ENCODE peak calls at places on chromosomes 2 and 18, in four cellular contexts. Q is GM13977, L is lower lobe of right lung, I is Daoy. V is an unnamed sample.

GRCh38 chr2:166091439-166091838 is 36.4 kb downstream of the SCN1A start:
- DNase-seq in Q (no peak), L (no peak), I (no peak), V (peak; percentile 15)

GRCh38 chr2:118223487-118224136 is 135.3 kb downstream of the INSIG2 start:
- DNase-seq in Q (no peak), L (no peak), I (peak; percentile 21), V (no peak)

GRCh38 chr18:11021477-11021876 is 127.9 kb downstream of the PIEZO2 start:
- DNase-seq in Q (no peak), L (no peak), I (no peak), V (no peak)

GRCh38 chr2:47510745-47511144 is 107.8 kb downstream of the MSH2 start:
- DNase-seq in Q (no peak), L (no peak), I (no peak), V (peak; percentile 26)

GRCh38 chr18:44098551-44099098 is 582.1 kb upstream of the SETBP1 start:
- DNase-seq in Q (peak; percentile 5), L (no peak), I (no peak), V (no peak)

GRCh38 chr2:10960606-10961489 is 49.1 kb downstream of the KCNF1 start:
- DNase-seq in Q (no peak), L (no peak), I (no peak), V (no peak)

GRCh38 chr18:6576706-6577375 is 152.7 kb upstream of the ARHGAP28 start:
- DNase-seq in Q (no peak), L (no peak), I (peak; percentile 2), V (no peak)

GRCh38 chr2:57906152-57906732 is 140.4 kb upstream of the VRK2 start:
- DNase-seq in Q (peak; percentile 43), L (no peak), I (peak; percentile 43), V (peak; percentile 92)

GRCh38 chr18:52343731-52344340 is 3.8 kb downstream of the DCC start:
- DNase-seq in Q (no peak), L (no peak), I (no peak), V (no peak)

GRCh38 chr2:182650704-182651103 is 65.4 kb upstream of the DNAJC10 start:
- DNase-seq in Q (peak; percentile 9), L (no peak), I (no peak), V (peak; percentile 72)

GRCh38 chr2:71181316-71181715 is 45.6 kb downstream of the PAIP2B start:
- DNase-seq in Q (no peak), L (no peak), I (no peak), V (no peak)

GRCh38 chr18:9354256-9354655 is 19.7 kb downstream of the TWSG1 start:
- DNase-seq in Q (peak; percentile 38), L (no peak), I (no peak), V (peak; percentile 63)

GRCh38 chr18:56937874-56938273 is 209.0 kb upstream of the BOD1L2 start:
- DNase-seq in Q (no peak), L (no peak), I (no peak), V (no peak)

GRCh38 chr2:119544075-119545031 is at the start of gene CFAP221:
- DNase-seq in Q (peak; percentile 59), L (peak; percentile 89), I (peak; percentile 84), V (peak; percentile 53)

GRCh38 chr18:58557013-58557435 is 71.9 kb downstream of the ALPK2 start:
- DNase-seq in Q (no peak), L (no peak), I (no peak), V (no peak)

GRCh38 chr2:238445409-238446190 is 18.9 kb downstream of the ASB1 start:
- DNase-seq in Q (no peak), L (no peak), I (no peak), V (no peak)

GRCh38 chr2:112644155-112644932 is 1.4 kb upstream of the SLC20A1 start:
- DNase-seq in Q (no peak), L (no peak), I (peak; percentile 57), V (peak; percentile 22)

GRCh38 chr2:20565623-20566236 is 85.2 kb downstream of the HS1BP3 start:
- DNase-seq in Q (no peak), L (no peak), I (no peak), V (no peak)

GRCh38 chr2:62375051-62375450 is 130.9 kb downstream of the TMEM17 start:
- DNase-seq in Q (no peak), L (no peak), I (no peak), V (no peak)

GRCh38 chr18:26495267-26495666 is 53.1 kb downstream of the KCTD1 start:
- DNase-seq in Q (no peak), L (no peak), I (no peak), V (no peak)

GRCh38 chr2:109376796-109377495 is 236.8 kb downstream of the SEPTIN10 start:
- DNase-seq in Q (no peak), L (no peak), I (no peak), V (no peak)

GRCh38 chr2:46540496-46541342 is 61.4 kb downstream of the TMEM247 start:
- DNase-seq in Q (no peak), L (no peak), I (peak; percentile 70), V (peak; percentile 72)

GRCh38 chr2:218820746-218821369 is 10.7 kb downstream of the PRKAG3 start:
- DNase-seq in Q (no peak), L (peak; percentile 61), I (no peak), V (no peak)

GRCh38 chr2:150483532-150483931 is 3.9 kb downstream of the RND3 start:
- DNase-seq in Q (no peak), L (no peak), I (no peak), V (no peak)

GRCh38 chr2:136143603-136144451 is 25.9 kb upstream of the CXCR4 start:
- DNase-seq in Q (no peak), L (no peak), I (no peak), V (no peak)

GRCh38 chr2:235661538-235661937 is 167.7 kb downstream of the AGAP1 start:
- DNase-seq in Q (no peak), L (no peak), I (no peak), V (no peak)

GRCh38 chr2:27582129-27582694 is 630 bp upstream of the ZNF512 start:
- DNase-seq in Q (no peak), L (no peak), I (no peak), V (peak; percentile 6)

GRCh38 chr2:26184555-26185303 is 11.8 kb downstream of the GAREM2 start:
- DNase-seq in Q (peak; percentile 95), L (peak; percentile 92), I (no peak), V (no peak)

GRCh38 chr2:122758967-122759366 is 1003.5 kb downstream of the TSN start:
- DNase-seq in Q (no peak), L (no peak), I (no peak), V (no peak)

GRCh38 chr18:3466051-3466450 is 16.1 kb downstream of the TGIF1 start:
- DNase-seq in Q (no peak), L (no peak), I (peak; percentile 36), V (no peak)

GRCh38 chr2:51013870-51014526 is 17.9 kb downstream of the NRXN1 start:
- DNase-seq in Q (no peak), L (no peak), I (no peak), V (no peak)